ENCODE peak calls at places on chromosomes 3 and 15, in six cellular contexts. One of them, this sample, is unnamed.

GRCh38 chr3:185549111-185549510 is 3.3 kb downstream of the LIPH start:
- DNase-seq in A549: peak; percentile 83
- DNase-seq in Peyer's patch: no peak
- DNase-seq in prostate gland: no peak
- DNase-seq in IMR-90: peak; percentile 98
- DNase-seq in body of pancreas: peak; percentile 82
- DNase-seq in this sample: peak; percentile 67

GRCh38 chr3:45204136-45204535 is 22.0 kb downstream of the TMEM158 start:
- DNase-seq in A549: peak; percentile 47
- DNase-seq in Peyer's patch: no peak
- DNase-seq in prostate gland: no peak
- DNase-seq in IMR-90: peak; percentile 94
- DNase-seq in body of pancreas: no peak
- DNase-seq in this sample: no peak

GRCh38 chr15:66483131-66483566 is 14.4 kb downstream of the SNAPC5 start:
- DNase-seq in A549: no peak
- DNase-seq in Peyer's patch: no peak
- DNase-seq in prostate gland: peak; percentile 17
- DNase-seq in IMR-90: peak; percentile 52
- DNase-seq in body of pancreas: peak; percentile 86
- DNase-seq in this sample: no peak

GRCh38 chr3:16130066-16130465 is 44.4 kb upstream of the GALNT15 start:
- DNase-seq in A549: no peak
- DNase-seq in Peyer's patch: no peak
- DNase-seq in prostate gland: no peak
- DNase-seq in IMR-90: peak; percentile 93
- DNase-seq in body of pancreas: no peak
- DNase-seq in this sample: no peak

GRCh38 chr3:170038434-170039110 is 777 bp downstream of the GPR160 start:
- DNase-seq in A549: peak; percentile 8
- DNase-seq in Peyer's patch: peak; percentile 71
- DNase-seq in prostate gland: peak; percentile 29
- DNase-seq in IMR-90: no peak
- DNase-seq in body of pancreas: peak; percentile 61
- DNase-seq in this sample: no peak

GRCh38 chr3:147943265-147943945 is 534.2 kb downstream of the ZIC1 start:
- DNase-seq in A549: peak; percentile 36
- DNase-seq in Peyer's patch: no peak
- DNase-seq in prostate gland: no peak
- DNase-seq in IMR-90: peak; percentile 93
- DNase-seq in body of pancreas: no peak
- DNase-seq in this sample: no peak

GRCh38 chr3:159964166-159964973 is 24.3 kb upstream of the IL12A start:
- DNase-seq in A549: peak; percentile 73
- DNase-seq in Peyer's patch: no peak
- DNase-seq in prostate gland: no peak
- DNase-seq in IMR-90: peak; percentile 94
- DNase-seq in body of pancreas: no peak
- DNase-seq in this sample: no peak

GRCh38 chr3:188834349-188834748 is 337.4 kb upstream of the TPRG1 start:
- DNase-seq in A549: peak; percentile 6
- DNase-seq in Peyer's patch: no peak
- DNase-seq in prostate gland: no peak
- DNase-seq in IMR-90: no peak
- DNase-seq in body of pancreas: no peak
- DNase-seq in this sample: no peak

GRCh38 chr3:51568041-51568440 is 29.5 kb downstream of the RAD54L2 start:
- DNase-seq in A549: no peak
- DNase-seq in Peyer's patch: no peak
- DNase-seq in prostate gland: no peak
- DNase-seq in IMR-90: no peak
- DNase-seq in body of pancreas: no peak
- DNase-seq in this sample: no peak

GRCh38 chr15:57384024-57384423 is 7.7 kb downstream of the CGNL1 start:
- DNase-seq in A549: no peak
- DNase-seq in Peyer's patch: no peak
- DNase-seq in prostate gland: no peak
- DNase-seq in IMR-90: no peak
- DNase-seq in body of pancreas: peak; percentile 58
- DNase-seq in this sample: no peak

GRCh38 chr3:122146466-122146865 is 37.0 kb upstream of the CASR start:
- DNase-seq in A549: no peak
- DNase-seq in Peyer's patch: no peak
- DNase-seq in prostate gland: no peak
- DNase-seq in IMR-90: no peak
- DNase-seq in body of pancreas: peak; percentile 35
- DNase-seq in this sample: no peak

DNA sequence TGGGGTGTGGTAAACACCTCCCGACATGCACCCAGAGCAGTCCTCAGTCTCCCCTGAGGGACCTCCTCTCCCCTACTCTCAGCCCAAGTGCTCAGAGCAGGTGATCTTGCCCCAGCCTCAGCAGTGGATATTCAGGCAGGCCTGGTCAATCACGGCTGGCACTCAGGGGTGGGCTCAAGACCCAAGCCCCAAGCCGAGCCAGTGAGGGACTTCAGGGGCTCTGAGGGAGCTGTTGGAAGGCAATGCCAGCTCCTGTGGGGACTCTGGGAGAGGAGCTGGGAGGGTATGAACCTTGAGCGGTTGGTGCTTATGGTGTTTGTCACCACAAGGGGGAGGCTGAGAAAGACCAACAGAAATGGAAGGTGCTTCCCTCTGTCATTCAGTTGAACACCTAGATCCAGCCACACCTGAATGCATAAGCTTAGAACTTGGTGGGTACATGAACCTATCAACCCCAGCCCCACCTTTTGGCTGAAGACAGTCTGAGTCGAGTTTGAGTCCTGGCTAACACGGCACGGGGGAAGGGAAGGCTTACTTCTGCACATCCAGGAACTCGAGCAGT is 19.4 kb downstream of the ALS2CL start:
- DNase-seq in A549: no peak
- DNase-seq in Peyer's patch: peak; percentile 19
- DNase-seq in prostate gland: no peak
- DNase-seq in IMR-90: no peak
- DNase-seq in body of pancreas: peak; percentile 6
- DNase-seq in this sample: no peak
- TF ChIP-seq CTCF in A549: no peak
- TF ChIP-seq CTCF in Peyer's patch: no peak
- TF ChIP-seq CTCF in prostate gland: no peak
- TF ChIP-seq CTCF in IMR-90: peak; percentile 13
- TF ChIP-seq CTCF in body of pancreas: no peak
- TF ChIP-seq CTCF in this sample: no peak

GRCh38 chr15:68053001-68053400 is 1.1 kb upstream of the PIAS1 start:
- DNase-seq in A549: no peak
- DNase-seq in Peyer's patch: no peak
- DNase-seq in prostate gland: no peak
- DNase-seq in IMR-90: no peak
- DNase-seq in body of pancreas: no peak
- DNase-seq in this sample: no peak

GRCh38 chr15:68055224-68055705 is 1.1 kb downstream of the PIAS1 start:
- DNase-seq in A549: peak; percentile 29
- DNase-seq in Peyer's patch: no peak
- DNase-seq in prostate gland: peak; percentile 26
- DNase-seq in IMR-90: peak; percentile 52
- DNase-seq in body of pancreas: peak; percentile 32
- DNase-seq in this sample: peak; percentile 62

GRCh38 chr15:68053701-68053996 is 466 bp upstream of the PIAS1 start:
- DNase-seq in A549: no peak
- DNase-seq in Peyer's patch: no peak
- DNase-seq in prostate gland: no peak
- DNase-seq in IMR-90: no peak
- DNase-seq in body of pancreas: no peak
- DNase-seq in this sample: no peak

GRCh38 chr15:68054658-68055223 is 626 bp downstream of the PIAS1 start:
- DNase-seq in A549: peak; percentile 42
- DNase-seq in Peyer's patch: peak; percentile 73
- DNase-seq in prostate gland: peak; percentile 38
- DNase-seq in IMR-90: peak; percentile 21
- DNase-seq in body of pancreas: peak; percentile 54
- DNase-seq in this sample: peak; percentile 67

DNA sequence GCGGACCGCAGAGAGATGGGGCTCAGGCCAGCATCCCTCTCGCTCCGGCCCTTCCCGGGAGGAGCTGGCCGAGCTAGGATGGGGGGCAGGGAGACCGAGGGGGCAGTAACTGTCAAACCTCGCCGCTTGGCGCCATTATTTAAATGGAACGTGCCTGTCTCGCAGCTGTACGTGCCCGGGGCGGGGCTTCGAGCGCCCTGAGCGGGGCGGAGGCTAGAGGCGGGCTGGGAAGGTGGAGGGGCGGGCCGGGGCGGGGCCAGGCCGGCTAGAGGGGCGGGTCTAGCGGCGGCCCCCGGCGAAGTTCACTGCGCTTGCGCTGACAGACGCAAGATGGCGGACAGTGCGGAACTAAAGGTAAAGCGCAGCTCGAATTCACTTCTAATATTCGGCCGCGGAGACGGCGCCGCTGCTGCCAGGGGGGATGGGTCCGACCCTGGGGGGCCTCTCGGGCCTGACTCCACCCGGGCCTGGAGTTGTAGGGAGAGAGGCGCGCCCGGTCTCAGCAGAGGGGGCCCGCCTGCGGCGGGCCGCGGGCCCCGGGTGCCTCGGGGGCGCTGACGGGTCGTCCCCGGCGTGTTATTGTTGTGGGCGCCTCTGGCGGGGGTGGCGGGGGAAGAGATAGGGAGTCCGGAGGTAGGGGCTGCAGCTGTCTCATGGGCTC is at the start of gene PIAS1:
- DNase-seq in A549: peak; percentile 95
- DNase-seq in Peyer's patch: peak; percentile 97
- DNase-seq in prostate gland: peak; percentile 93
- DNase-seq in IMR-90: peak; percentile 83
- DNase-seq in body of pancreas: peak; percentile 95
- DNase-seq in this sample: peak; percentile 97
- TF ChIP-seq POLR2A in A549: peak; percentile 80
- TF ChIP-seq POLR2A in Peyer's patch: peak; percentile 93
- TF ChIP-seq POLR2A in prostate gland: peak; percentile 92
- TF ChIP-seq POLR2A in IMR-90: peak; percentile 74
- TF ChIP-seq POLR2A in body of pancreas: peak; percentile 81
- TF ChIP-seq POLR2A in this sample: peak; percentile 89

GRCh38 chr3:66494964-66495581 is 5.7 kb downstream of the LRIG1 start:
- DNase-seq in A549: no peak
- DNase-seq in Peyer's patch: no peak
- DNase-seq in prostate gland: no peak
- DNase-seq in IMR-90: no peak
- DNase-seq in body of pancreas: no peak
- DNase-seq in this sample: no peak

GRCh38 chr3:66493464-66494099 is 7.2 kb downstream of the LRIG1 start:
- DNase-seq in A549: no peak
- DNase-seq in Peyer's patch: no peak
- DNase-seq in prostate gland: no peak
- DNase-seq in IMR-90: no peak
- DNase-seq in body of pancreas: no peak
- DNase-seq in this sample: no peak

GRCh38 chr3:66497288-66497972 is 3.4 kb downstream of the LRIG1 start:
- DNase-seq in A549: no peak
- DNase-seq in Peyer's patch: no peak
- DNase-seq in prostate gland: peak; percentile 53
- DNase-seq in IMR-90: no peak
- DNase-seq in body of pancreas: no peak
- DNase-seq in this sample: no peak

GRCh38 chr3:66496731-66497130 is 4.1 kb downstream of the LRIG1 start:
- DNase-seq in A549: no peak
- DNase-seq in Peyer's patch: no peak
- DNase-seq in prostate gland: no peak
- DNase-seq in IMR-90: no peak
- DNase-seq in body of pancreas: no peak
- DNase-seq in this sample: no peak

GRCh38 chr3:66495633-66496032 is 5.2 kb downstream of the LRIG1 start:
- DNase-seq in A549: no peak
- DNase-seq in Peyer's patch: no peak
- DNase-seq in prostate gland: no peak
- DNase-seq in IMR-90: no peak
- DNase-seq in body of pancreas: no peak
- DNase-seq in this sample: no peak
- H3K4me3 ChIP-seq in A549: no peak overlapping the region
- H3K4me3 ChIP-seq in Peyer's patch: no peak overlapping the region
- H3K4me3 ChIP-seq in prostate gland: no peak overlapping the region
- H3K4me3 ChIP-seq in IMR-90: no peak overlapping the region
- H3K4me3 ChIP-seq in body of pancreas: no peak overlapping the region
- H3K4me3 ChIP-seq in this sample: no peak overlapping the region

GRCh38 chr15:64770626-64771025 is 4.8 kb downstream of the RBPMS2 start:
- DNase-seq in A549: no peak
- DNase-seq in Peyer's patch: no peak
- DNase-seq in prostate gland: no peak
- DNase-seq in IMR-90: no peak
- DNase-seq in body of pancreas: no peak
- DNase-seq in this sample: no peak

GRCh38 chr15:64763874-64764273 is 11.5 kb downstream of the RBPMS2 start:
- DNase-seq in A549: no peak
- DNase-seq in Peyer's patch: no peak
- DNase-seq in prostate gland: no peak
- DNase-seq in IMR-90: no peak
- DNase-seq in body of pancreas: no peak
- DNase-seq in this sample: no peak

GRCh38 chr15:64763462-64763861 is 11.9 kb downstream of the RBPMS2 start:
- DNase-seq in A549: no peak
- DNase-seq in Peyer's patch: no peak
- DNase-seq in prostate gland: no peak
- DNase-seq in IMR-90: no peak
- DNase-seq in body of pancreas: no peak
- DNase-seq in this sample: no peak

GRCh38 chr15:64766041-64766440 is 9.3 kb downstream of the RBPMS2 start:
- DNase-seq in A549: no peak
- DNase-seq in Peyer's patch: no peak
- DNase-seq in prostate gland: no peak
- DNase-seq in IMR-90: no peak
- DNase-seq in body of pancreas: no peak
- DNase-seq in this sample: no peak

DNA sequence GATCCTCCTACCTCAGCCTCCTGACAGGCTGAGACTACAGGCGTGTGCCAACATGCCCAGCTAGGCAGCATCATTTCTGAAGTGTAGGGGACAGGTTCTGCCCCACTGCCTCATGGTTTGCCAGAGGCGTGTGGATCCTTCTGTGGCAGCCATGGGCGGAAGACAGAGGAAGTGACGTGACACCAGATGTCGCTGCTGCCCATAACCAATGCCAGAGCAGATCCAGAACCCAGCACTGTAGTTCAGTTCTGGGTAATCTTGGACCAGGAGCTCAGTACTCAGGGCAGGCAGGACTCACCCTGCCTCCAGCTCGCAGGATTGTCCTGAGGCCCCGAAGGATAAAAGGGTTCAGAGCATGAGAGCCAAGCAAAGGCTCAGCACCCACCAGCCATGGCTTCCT is 8.2 kb downstream of the RBPMS2 start:
- DNase-seq in A549: no peak
- DNase-seq in Peyer's patch: no peak
- DNase-seq in prostate gland: no peak
- DNase-seq in IMR-90: no peak
- DNase-seq in body of pancreas: no peak
- DNase-seq in this sample: no peak
- TF ChIP-seq CTCF in A549: no peak
- TF ChIP-seq CTCF in Peyer's patch: no peak
- TF ChIP-seq CTCF in prostate gland: no peak
- TF ChIP-seq CTCF in IMR-90: no peak
- TF ChIP-seq CTCF in body of pancreas: no peak
- TF ChIP-seq CTCF in this sample: no peak

GRCh38 chr15:67884514-67885225 is 44.8 kb upstream of the RNU6-1 start:
- DNase-seq in A549: peak; percentile 91
- DNase-seq in Peyer's patch: peak; percentile 96
- DNase-seq in prostate gland: peak; percentile 67
- DNase-seq in IMR-90: peak; percentile 54
- DNase-seq in body of pancreas: peak; percentile 88
- DNase-seq in this sample: peak; percentile 88
- TF ChIP-seq POLR2A in A549: peak; percentile 41
- TF ChIP-seq POLR2A in Peyer's patch: peak; percentile 38
- TF ChIP-seq POLR2A in prostate gland: no peak
- TF ChIP-seq POLR2A in IMR-90: no peak
- TF ChIP-seq POLR2A in body of pancreas: peak; percentile 32
- TF ChIP-seq POLR2A in this sample: no peak

This sample was measured in testis.